ENCODE peak calls at places on chromosomes 2 and 18, in four cellular contexts. M is mesenchymal stem cell, H is IMR-90, T is H9. Q is an unnamed sample.

GRCh38 chr18:48816554-48816953 is 134.2 kb downstream of the SMAD7 start:
- DNase-seq in M (no peak), H (no peak), T (no peak), Q (no peak)

GRCh38 chr2:180933332-180933731 is 47.1 kb upstream of the UBE2E3 start:
- DNase-seq in M (no peak), H (no peak), T (no peak), Q (no peak)

GRCh38 chr2:67486041-67486796 is 89.1 kb downstream of the ETAA1 start:
- DNase-seq in M (no peak), H (peak), T (no peak), Q (peak)

GRCh38 chr2:117972466-117973123 is 41.3 kb downstream of the CCDC93 start:
- DNase-seq in M (no peak), H (peak), T (no peak), Q (peak)

GRCh38 chr2:231034291-231034882 is 2.9 kb upstream of the C2orf72 start:
- DNase-seq in M (no peak), H (no peak), T (no peak), Q (no peak)

GRCh38 chr2:88481937-88482336 is 29.4 kb upstream of the FOXI3 start:
- DNase-seq in M (no peak), H (peak), T (no peak), Q (peak)

GRCh38 chr18:79933765-79934164 is 17.7 kb downstream of the SLC66A2 start:
- DNase-seq in M (peak), H (no peak), T (peak), Q (peak)

GRCh38 chr2:24791452-24791851 is 1.7 kb downstream of the PTRHD1 start:
- DNase-seq in M (no peak), H (no peak), T (no peak), Q (no peak)

GRCh38 chr2:163756588-163756987 is 20.8 kb upstream of the FIGN start:
- DNase-seq in M (no peak), H (no peak), T (no peak), Q (no peak)

GRCh38 chr2:36456227-36456788 is 100.7 kb downstream of the CRIM1 start:
- DNase-seq in M (peak), H (peak), T (no peak), Q (no peak)

GRCh38 chr2:11373096-11373495 is 28.7 kb upstream of the ROCK2 start:
- DNase-seq in M (no peak), H (no peak), T (no peak), Q (no peak)

GRCh38 chr18:63994783-63995399 is 25.0 kb downstream of the SERPINB8 start:
- DNase-seq in M (peak), H (peak), T (peak), Q (peak)

GRCh38 chr2:85705680-85706039 is 11.5 kb downstream of the GNLY start:
- DNase-seq in M (peak), H (peak), T (no peak), Q (peak)

GRCh38 chr2:9197916-9198315 is 8.7 kb upstream of the ASAP2 start:
- DNase-seq in M (no peak), H (no peak), T (no peak), Q (no peak)

GRCh38 chr2:6653281-6653750 is 212.4 kb downstream of the CMPK2 start:
- DNase-seq in M (no peak), H (no peak), T (no peak), Q (no peak)

GRCh38 chr2:215884741-215885140 is 128.6 kb downstream of the MREG start:
- DNase-seq in M (no peak), H (peak), T (no peak), Q (no peak)

GRCh38 chr2:56580242-56580641 is 396.5 kb downstream of the CCDC85A start:
- DNase-seq in M (peak), H (peak), T (no peak), Q (no peak)

GRCh38 chr2:207630491-207630890 is 5.3 kb upstream of the METTL21A start:
- DNase-seq in M (no peak), H (no peak), T (no peak), Q (no peak)

GRCh38 chr2:152336103-152336853 is 1.3 kb downstream of the FMNL2 start:
- DNase-seq in M (peak), H (peak), T (peak), Q (peak)

GRCh38 chr2:795245-796041 is 118.2 kb upstream of the TMEM18 start:
- DNase-seq in M (no peak), H (no peak), T (peak), Q (no peak)

GRCh38 chr2:44934024-44934423 is 7.5 kb upstream of the SIX3 start:
- DNase-seq in M (no peak), H (no peak), T (peak), Q (peak)

GRCh38 chr2:39141346-39142011 is 20.6 kb upstream of the SOS1 start:
- DNase-seq in M (no peak), H (no peak), T (no peak), Q (peak)

GRCh38 chr18:61350578-61350977 is 17.3 kb downstream of the CDH20 start:
- DNase-seq in M (no peak), H (no peak), T (no peak), Q (no peak)

GRCh38 chr2:74927617-74928016 is 30.8 kb upstream of the POLE4 start:
- DNase-seq in M (no peak), H (no peak), T (no peak), Q (peak)

GRCh38 chr2:144237108-144237507 is 282.8 kb downstream of the ZEB2 start:
- DNase-seq in M (no peak), H (no peak), T (no peak), Q (no peak)

GRCh38 chr2:128639693-128640092 is 321.0 kb upstream of the HS6ST1 start:
- DNase-seq in M (no peak), H (no peak), T (peak), Q (peak)

GRCh38 chr2:64850641-64851040 is 138.6 kb upstream of the SLC1A4 start:
- DNase-seq in M (no peak), H (no peak), T (no peak), Q (no peak)

GRCh38 chr2:64847930-64848329 is 141.3 kb upstream of the SLC1A4 start:
- DNase-seq in M (no peak), H (no peak), T (peak), Q (peak)

GRCh38 chr2:64848363-64848762 is 140.8 kb upstream of the SLC1A4 start:
- DNase-seq in M (no peak), H (no peak), T (no peak), Q (no peak)

GRCh38 chr2:64846175-64846574 is 143.0 kb upstream of the SLC1A4 start:
- DNase-seq in M (peak), H (peak), T (no peak), Q (no peak)

DNA sequence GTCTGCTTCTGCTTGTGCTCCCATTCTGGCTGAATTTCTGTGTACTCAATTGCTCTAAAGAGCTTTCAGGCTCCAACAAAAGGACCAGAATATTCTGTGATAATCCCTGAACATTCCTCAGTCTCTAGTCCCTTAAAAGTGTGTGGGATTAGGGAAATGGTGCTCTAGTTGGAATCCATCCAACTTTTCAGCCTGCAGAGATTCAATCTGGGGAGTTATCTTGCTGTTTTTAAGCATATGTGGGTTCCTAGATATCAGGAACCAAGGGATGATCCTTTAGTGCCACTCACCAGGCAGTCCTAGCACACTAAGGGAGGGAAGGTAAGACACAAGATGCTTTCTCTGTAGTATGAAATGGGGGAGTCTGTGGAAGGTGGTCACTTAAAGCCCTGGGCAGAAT is 140.3 kb upstream of the SLC1A4 start:
- DNase-seq in M (no peak), H (no peak), T (no peak), Q (no peak)
- H2AK5ac ChIP-seq in M (no peak), H (peak), T (no peak), Q (no peak)

GRCh38 chr2:187519419-187520120 is 34.7 kb downstream of the TFPI start:
- DNase-seq in M (no peak), H (no peak), T (peak), Q (peak)
- H2AK5ac ChIP-seq in M (no peak), H (no peak), T (no peak), Q (no peak)

DNA sequence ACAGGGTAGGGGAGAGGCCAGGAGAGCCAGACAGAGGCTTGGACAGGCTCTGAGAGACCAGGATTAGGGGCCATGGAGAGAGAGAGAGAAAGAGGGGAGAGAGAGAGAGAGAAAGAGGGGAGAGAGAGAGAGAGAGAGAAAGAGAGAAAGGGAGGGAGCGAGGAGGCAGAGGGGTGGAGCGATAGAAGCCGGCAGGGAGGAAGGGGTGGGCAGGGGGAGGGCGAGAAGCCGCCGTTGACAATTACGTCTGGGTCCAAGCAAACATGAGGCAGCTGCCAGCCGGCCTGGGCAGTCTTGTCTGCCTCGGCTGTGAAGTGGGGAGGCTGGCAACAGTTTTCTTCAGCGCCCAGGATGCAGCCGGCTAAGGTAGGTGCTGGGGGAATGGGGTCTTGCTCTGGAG is at the start of gene KCNIP3:
- DNase-seq in M (no peak), H (no peak), T (peak), Q (peak)
- H2AK5ac ChIP-seq in M (no peak), H (no peak), T (no peak), Q (no peak)

GRCh38 chr2:109021895-109022300 is 32.9 kb upstream of the EDAR start:
- DNase-seq in M (no peak), H (no peak), T (no peak), Q (no peak)
- H2AK5ac ChIP-seq in M (no peak), H (no peak), T (no peak), Q (no peak)

GRCh38 chr2:134482766-134483340 is 229.0 kb downstream of the MGAT5 start:
- DNase-seq in M (no peak), H (no peak), T (no peak), Q (no peak)
- H2AK5ac ChIP-seq in M (no peak), H (no peak), T (no peak), Q (no peak)